ENCODE peak calls at places on chromosomes 5 and 9, in four cellular contexts. One of them, this sample, is unnamed.

GRCh38 chr9:87199819-87200218 is 252.5 kb upstream of the GAS1 start:
- DNase-seq in stomach: no peak
- DNase-seq in T-helper 1 cell: no peak
- DNase-seq in A549: no peak
- DNase-seq in this sample: no peak

GRCh38 chr5:119353686-119354366 is 2.0 kb upstream of the TNFAIP8 start:
- DNase-seq in stomach: no peak
- DNase-seq in T-helper 1 cell: peak; percentile 14
- DNase-seq in A549: no peak
- DNase-seq in this sample: no peak

GRCh38 chr9:133728856-133729645 is 9.1 kb downstream of the SARDH start:
- DNase-seq in stomach: peak; percentile 2
- DNase-seq in A549: no peak
- DNase-seq in T-helper 1 cell: no peak
- DNase-seq in this sample: no peak

GRCh38 chr9:93652604-93653592 is 76.5 kb downstream of the PHF2 start:
- DNase-seq in A549: no peak
- DNase-seq in T-helper 1 cell: no peak
- DNase-seq in stomach: no peak
- DNase-seq in this sample: no peak

GRCh38 chr5:79759436-79759835 is 69.8 kb downstream of the CMYA5 start:
- DNase-seq in A549: no peak
- DNase-seq in T-helper 1 cell: no peak
- DNase-seq in stomach: no peak
- DNase-seq in this sample: no peak

GRCh38 chr5:12242960-12243888 is 339.0 kb upstream of the CTNND2 start:
- DNase-seq in stomach: no peak
- DNase-seq in T-helper 1 cell: no peak
- DNase-seq in A549: no peak
- DNase-seq in this sample: no peak

GRCh38 chr5:10424124-10424731 is 17.5 kb upstream of the ROPN1L start:
- DNase-seq in A549: peak; percentile 59
- DNase-seq in T-helper 1 cell: no peak
- DNase-seq in stomach: no peak
- DNase-seq in this sample: no peak

GRCh38 chr9:72333758-72334157 is 31.2 kb downstream of the ZFAND5 start:
- DNase-seq in A549: peak; percentile 42
- DNase-seq in stomach: no peak
- DNase-seq in T-helper 1 cell: no peak
- DNase-seq in this sample: no peak

GRCh38 chr9:69173891-69174644 is at the start of gene TJP2:
- DNase-seq in stomach: peak; percentile 40
- DNase-seq in A549: no peak
- DNase-seq in T-helper 1 cell: peak; percentile 14
- DNase-seq in this sample: peak; percentile 83

GRCh38 chr5:2024986-2025721 is 142.4 kb upstream of the IRX4 start:
- DNase-seq in A549: no peak
- DNase-seq in T-helper 1 cell: no peak
- DNase-seq in stomach: no peak
- DNase-seq in this sample: peak; percentile 37

This sample was measured in H1.